ENCODE peak calls at places on chromosomes 1 and 21, in four cellular contexts. C is lung; X is DMS79; Z is activated CD8-positive, alpha-beta memory T cell treated with anti-CD3 and anti-CD28 coated beads for 4 hours. D is an unnamed sample.

GRCh38 chr1:24318238-24318987 is 744 bp upstream of the GRHL3 start:
- DNase-seq in C (no peak), X (no peak), Z (no peak), D (no peak)

GRCh38 chr1:198936371-198937083 is 297.7 kb downstream of the PTPRC start:
- DNase-seq in Z (no peak), X (no peak), C (no peak), D (peak; percentile 43)

GRCh38 chr1:31705080-31705866 is 1.5 kb upstream of the COL16A1 start:
- DNase-seq in Z (peak; percentile 44), C (peak; percentile 37), X (no peak), D (no peak)

GRCh38 chr1:172946814-172947507 is 103.8 kb downstream of the TNFSF18 start:
- DNase-seq in C (no peak), Z (no peak), X (no peak), D (no peak)

GRCh38 chr1:95653598-95653997 is 419.6 kb downstream of the RWDD3 start:
- DNase-seq in Z (no peak), C (no peak), X (no peak), D (no peak)

GRCh38 chr1:9111957-9112356 is 16.9 kb downstream of the GPR157 start:
- DNase-seq in Z (no peak), C (no peak), X (no peak), D (no peak)

GRCh38 chr1:204894031-204894430 is 23.4 kb downstream of the NFASC start:
- DNase-seq in C (no peak), X (peak; percentile 28), Z (no peak), D (no peak)

GRCh38 chr1:167711797-167712196 is 10.0 kb upstream of the MPZL1 start:
- DNase-seq in C (no peak), Z (no peak), X (no peak), D (no peak)

GRCh38 chr1:11523746-11524464 is 45.0 kb downstream of the DISP3 start:
- DNase-seq in C (no peak), Z (no peak), X (no peak), D (no peak)

GRCh38 chr21:41799763-41800162 is 32.9 kb upstream of the RIPK4 start:
- DNase-seq in Z (no peak), C (no peak), X (no peak), D (no peak)

GRCh38 chr1:53325326-53326087 is 2.4 kb downstream of the LRP8 start:
- DNase-seq in X (no peak), Z (no peak), C (no peak), D (no peak)

GRCh38 chr1:190178827-190179226 is 298.8 kb downstream of the BRINP3 start:
- DNase-seq in C (no peak), X (no peak), Z (no peak), D (no peak)

GRCh38 chr1:213979751-213980605 is 7.8 kb upstream of the PROX1 start:
- DNase-seq in X (no peak), C (no peak), Z (no peak), D (no peak)

GRCh38 chr1:12398479-12398878 is 168.6 kb downstream of the VPS13D start:
- DNase-seq in X (no peak), C (no peak), Z (no peak), D (no peak)

GRCh38 chr1:211520641-211521040 is 28.7 kb upstream of the RD3 start:
- DNase-seq in C (no peak), Z (no peak), X (no peak), D (no peak)

GRCh38 chr1:43143441-43143888 is 28.6 kb downstream of the EBNA1BP2 start:
- DNase-seq in C (no peak), X (no peak), Z (no peak), D (peak; percentile 13)

GRCh38 chr1:104648269-104648691 is 898.6 kb downstream of the AMY1C start:
- DNase-seq in X (no peak), Z (no peak), C (no peak), D (peak; percentile 14)

GRCh38 chr1:8597455-8597854 is 220.0 kb downstream of the RERE start:
- DNase-seq in X (no peak), Z (no peak), C (no peak), D (no peak)

GRCh38 chr1:223129229-223129851 is 13.7 kb downstream of the TLR5 start:
- DNase-seq in X (no peak), C (peak; percentile 77), Z (peak; percentile 40), D (no peak)

GRCh38 chr1:230976825-230977747 is 1.6 kb downstream of the TTC13 start:
- DNase-seq in X (no peak), C (no peak), Z (no peak), D (no peak)

GRCh38 chr1:82464362-82464931 is 663.7 kb downstream of the ADGRL2 start:
- DNase-seq in X (peak; percentile 52), C (peak; percentile 61), Z (no peak), D (peak; percentile 13)

GRCh38 chr1:204114606-204115005 is 37.2 kb downstream of the ETNK2 start:
- DNase-seq in X (no peak), Z (no peak), C (no peak), D (peak; percentile 93)

GRCh38 chr21:17612023-17612564 is 607 bp downstream of the BTG3 start:
- DNase-seq in X (peak; percentile 34), Z (no peak), C (peak; percentile 70), D (no peak)

GRCh38 chr1:37092937-37093336 is 58.6 kb upstream of the GRIK3 start:
- DNase-seq in X (no peak), C (no peak), Z (no peak), D (no peak)

GRCh38 chr1:186189156-186189555 is 185.9 kb downstream of the TPR start:
- DNase-seq in X (no peak), Z (no peak), C (no peak), D (no peak)

GRCh38 chr1:212649020-212649419 is 40.5 kb downstream of the ATF3 start:
- DNase-seq in C (no peak), X (no peak), Z (no peak), D (no peak)

GRCh38 chr1:203144661-203145060 is 17.1 kb downstream of the ADORA1 start:
- DNase-seq in C (no peak), X (no peak), Z (no peak), D (peak; percentile 35)

GRCh38 chr1:198495635-198496034 is 44.8 kb downstream of the ATP6V1G3 start:
- DNase-seq in C (no peak), Z (no peak), X (no peak), D (no peak)

GRCh38 chr1:192311281-192311680 is 5.5 kb upstream of the RGS21 start:
- DNase-seq in C (no peak), X (no peak), Z (no peak), D (peak; percentile 56)